ENCODE peak calls at places on chromosomes 2 and 18, in seven cellular contexts. G is left ventricle myocardium inferior, M is gastrocnemius medialis, R is K562, W is thoracic aorta, H is lung, Q is IMR-90. C is an unnamed sample. For H3K9me3, the result is how much of the 10 kb centered on the place peaks cover.

GRCh38 chr2:135817946-135818345 is 19.0 kb downstream of the LCT start:
- DNase-seq in G (no peak), M (no peak), R (no peak), W (no peak), H (no peak), Q (no peak), C (no peak)

GRCh38 chr2:74696758-74697327 is 42.8 kb downstream of the SEMA4F start:
- DNase-seq in G (no peak), M (no peak), R (no peak), W (no peak), H (no peak), Q (peak), C (no peak)

GRCh38 chr18:25648724-25649260 is 296.8 kb upstream of the ZNF521 start:
- DNase-seq in G (no peak), M (no peak), R (no peak), W (no peak), H (no peak), Q (peak), C (no peak)

GRCh38 chr2:219106251-219106650 is 45.5 kb upstream of the IHH start:
- DNase-seq in G (no peak), M (no peak), R (no peak), W (no peak), H (no peak), Q (no peak), C (no peak)

GRCh38 chr2:23386422-23387220 is 1.6 kb downstream of the KLHL29 start:
- DNase-seq in G (peak), M (no peak), R (no peak), W (no peak), H (no peak), Q (no peak), C (no peak)

GRCh38 chr2:67322361-67323001 is 74.7 kb upstream of the ETAA1 start:
- DNase-seq in G (peak), M (no peak), R (peak), W (peak), H (peak), Q (peak), C (no peak)

GRCh38 chr2:10469301-10469700 is 21.2 kb upstream of the ODC1 start:
- DNase-seq in G (no peak), M (no peak), R (no peak), W (no peak), H (no peak), Q (no peak), C (no peak)

GRCh38 chr2:158197940-158198339 is 96.3 kb downstream of the UPP2 start:
- DNase-seq in G (no peak), M (no peak), R (no peak), W (no peak), H (no peak), Q (no peak), C (no peak)

GRCh38 chr18:79900610-79901570 is 50.6 kb downstream of the SLC66A2 start:
- DNase-seq in G (no peak), M (no peak), R (no peak), W (no peak), H (peak), Q (no peak), C (no peak)
- H3K9me3 ChIP-seq in G (under half), M (under half), R (under half), W (under half), H (under half), Q (under half), C (under half)

GRCh38 chr2:28512607-28512965 is 16.7 kb downstream of the PLB1 start:
- DNase-seq in G (no peak), M (no peak), R (no peak), W (no peak), H (no peak), Q (no peak), C (no peak)

GRCh38 chr2:28510184-28510583 is 14.3 kb downstream of the PLB1 start:
- DNase-seq in G (peak), M (no peak), R (no peak), W (no peak), H (no peak), Q (no peak), C (no peak)

GRCh38 chr2:28507806-28508764 is 12.2 kb downstream of the PLB1 start:
- DNase-seq in G (no peak), M (no peak), R (peak), W (no peak), H (no peak), Q (peak), C (no peak)

GRCh38 chr2:28511871-28512606 is 16.2 kb downstream of the PLB1 start:
- DNase-seq in G (no peak), M (no peak), R (no peak), W (no peak), H (no peak), Q (no peak), C (no peak)

GRCh38 chr2:28509361-28509760 is 13.5 kb downstream of the PLB1 start:
- DNase-seq in G (no peak), M (no peak), R (no peak), W (no peak), H (no peak), Q (no peak), C (no peak)
- H3K27ac ChIP-seq in G (no peak), M (no peak), R (no peak), W (no peak), H (no peak), Q (no peak), C (no peak)

DNA sequence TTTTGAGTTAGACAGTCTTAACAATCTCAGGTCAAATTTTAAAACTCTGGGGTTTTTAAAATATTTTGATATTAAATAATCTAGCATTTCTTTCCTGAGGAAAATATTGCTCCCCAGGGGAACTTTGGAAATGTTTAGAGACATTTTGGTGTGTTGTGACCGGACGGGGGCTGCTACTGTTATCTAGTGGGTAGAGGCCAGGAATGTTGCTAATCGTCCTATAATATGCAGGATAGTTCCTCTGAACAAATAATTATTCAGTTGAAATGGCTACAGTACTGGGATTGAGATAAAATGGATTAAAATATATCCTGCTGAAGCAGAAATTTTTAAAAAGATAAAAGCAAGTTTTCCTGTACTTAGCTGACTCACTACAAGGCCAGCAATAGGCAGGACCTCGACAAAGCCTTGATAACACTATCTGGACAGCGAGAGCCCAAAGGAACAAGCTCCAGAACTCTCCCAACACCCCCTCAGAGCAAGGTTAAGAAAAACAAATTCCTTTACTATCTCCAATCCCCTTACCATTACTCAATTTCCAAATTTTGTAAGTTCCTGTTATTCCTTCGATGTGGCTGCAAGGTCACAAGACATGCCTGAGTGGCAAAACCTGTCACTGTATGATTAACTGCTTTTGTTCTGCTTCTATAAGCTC is 1407.4 kb downstream of the SUCLG1 start:
- DNase-seq in G (no peak), M (no peak), R (peak), W (no peak), H (no peak), Q (no peak), C (no peak)
- H3K9me3 ChIP-seq in G (under half), M (under half), R (under half), W (under half), H (under half), Q (under half), C (under half)

DNA sequence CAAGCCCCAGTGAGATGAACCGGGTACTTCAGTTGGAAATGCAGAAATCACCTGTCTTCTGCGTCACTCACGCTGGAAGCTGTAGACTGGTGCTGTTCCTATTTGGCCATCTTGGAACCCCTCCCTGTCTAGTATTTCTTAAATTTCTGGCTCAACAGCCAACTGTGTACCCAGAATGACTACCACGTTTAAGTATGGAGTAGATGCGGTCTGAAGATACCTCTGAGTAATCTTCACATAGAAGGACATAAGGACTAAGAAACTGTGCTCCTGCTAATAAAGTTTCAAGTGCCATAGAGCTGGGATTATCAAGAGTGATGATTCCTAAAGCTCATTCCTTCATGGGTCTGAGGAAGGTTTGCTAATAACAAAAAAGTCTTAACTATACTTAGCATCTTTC is 20.4 kb downstream of the TRAK2 start:
- DNase-seq in G (no peak), M (no peak), R (no peak), W (no peak), H (no peak), Q (no peak), C (no peak)
- H3K27ac ChIP-seq in G (peak), M (peak), R (no peak), W (peak), H (no peak), Q (no peak), C (peak)

GRCh38 chr18:29234751-29235150 is 1057.8 kb upstream of the CDH2 start:
- DNase-seq in G (no peak), M (no peak), R (no peak), W (no peak), H (no peak), Q (no peak), C (no peak)
- H3K9me3 ChIP-seq in G (under half), M (under half), R (under half), W (under half), H (under half), Q (under half), C (under half)

GRCh38 chr2:98175811-98176210 is 88.8 kb downstream of the VWA3B start:
- DNase-seq in G (no peak), M (no peak), R (peak), W (no peak), H (no peak), Q (no peak), C (no peak)

GRCh38 chr2:98185801-98186200 is 98.8 kb downstream of the VWA3B start:
- DNase-seq in G (no peak), M (no peak), R (no peak), W (no peak), H (no peak), Q (no peak), C (no peak)

DNA sequence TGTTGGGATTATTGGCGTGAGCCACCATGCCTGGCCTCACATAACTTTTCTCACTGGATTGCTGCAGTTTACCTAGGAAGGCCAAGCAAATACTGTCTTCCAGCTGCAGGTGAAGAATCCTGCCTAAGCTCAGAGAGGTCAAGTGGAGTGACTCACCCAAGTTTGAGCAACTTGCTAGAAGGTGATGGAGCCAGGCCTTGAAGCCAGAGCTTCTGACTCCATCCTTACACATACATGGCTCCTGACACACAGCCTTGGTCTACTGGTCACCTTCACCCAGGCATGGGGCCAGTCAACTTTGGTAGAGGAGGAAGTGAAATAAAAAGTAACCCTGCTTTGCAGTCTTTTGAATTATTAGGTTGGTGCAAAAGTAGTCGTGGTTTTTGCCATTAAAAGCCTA is 93.5 kb downstream of the VWA3B start:
- DNase-seq in G (no peak), M (no peak), R (no peak), W (no peak), H (no peak), Q (no peak), C (no peak)
- H3K27ac ChIP-seq in G (no peak), M (no peak), R (no peak), W (no peak), H (no peak), Q (no peak), C (no peak)

GRCh38 chr2:127379712-127380355 is 7.9 kb downstream of the MAP3K2 start:
- DNase-seq in G (no peak), M (no peak), R (no peak), W (no peak), H (no peak), Q (no peak), C (no peak)

GRCh38 chr2:127377262-127377661 is 10.5 kb downstream of the MAP3K2 start:
- DNase-seq in G (no peak), M (no peak), R (no peak), W (no peak), H (no peak), Q (peak), C (no peak)

GRCh38 chr2:127371037-127371436 is 16.7 kb downstream of the MAP3K2 start:
- DNase-seq in G (peak), M (peak), R (no peak), W (peak), H (no peak), Q (no peak), C (no peak)

GRCh38 chr2:127373362-127374083 is 14.3 kb downstream of the MAP3K2 start:
- DNase-seq in G (no peak), M (no peak), R (no peak), W (no peak), H (no peak), Q (no peak), C (no peak)

GRCh38 chr2:127376265-127376664 is 11.5 kb downstream of the MAP3K2 start:
- DNase-seq in G (no peak), M (no peak), R (no peak), W (no peak), H (no peak), Q (no peak), C (no peak)
- H3K9me3 ChIP-seq in G (under half), M (under half), R (under half), W (under half), H (under half), Q (under half), C (under half)

GRCh38 chr2:168718622-168719021 is 83.8 kb upstream of the NOSTRIN start:
- DNase-seq in G (no peak), M (no peak), R (no peak), W (no peak), H (no peak), Q (no peak), C (no peak)

GRCh38 chr2:168715849-168716248 is 86.6 kb upstream of the NOSTRIN start:
- DNase-seq in G (no peak), M (no peak), R (no peak), W (no peak), H (no peak), Q (no peak), C (no peak)

GRCh38 chr2:168716839-168717238 is 85.6 kb upstream of the NOSTRIN start:
- DNase-seq in G (no peak), M (no peak), R (no peak), W (no peak), H (no peak), Q (no peak), C (no peak)

GRCh38 chr2:168719446-168719845 is 83.0 kb upstream of the NOSTRIN start:
- DNase-seq in G (no peak), M (no peak), R (no peak), W (no peak), H (no peak), Q (no peak), C (no peak)

DNA sequence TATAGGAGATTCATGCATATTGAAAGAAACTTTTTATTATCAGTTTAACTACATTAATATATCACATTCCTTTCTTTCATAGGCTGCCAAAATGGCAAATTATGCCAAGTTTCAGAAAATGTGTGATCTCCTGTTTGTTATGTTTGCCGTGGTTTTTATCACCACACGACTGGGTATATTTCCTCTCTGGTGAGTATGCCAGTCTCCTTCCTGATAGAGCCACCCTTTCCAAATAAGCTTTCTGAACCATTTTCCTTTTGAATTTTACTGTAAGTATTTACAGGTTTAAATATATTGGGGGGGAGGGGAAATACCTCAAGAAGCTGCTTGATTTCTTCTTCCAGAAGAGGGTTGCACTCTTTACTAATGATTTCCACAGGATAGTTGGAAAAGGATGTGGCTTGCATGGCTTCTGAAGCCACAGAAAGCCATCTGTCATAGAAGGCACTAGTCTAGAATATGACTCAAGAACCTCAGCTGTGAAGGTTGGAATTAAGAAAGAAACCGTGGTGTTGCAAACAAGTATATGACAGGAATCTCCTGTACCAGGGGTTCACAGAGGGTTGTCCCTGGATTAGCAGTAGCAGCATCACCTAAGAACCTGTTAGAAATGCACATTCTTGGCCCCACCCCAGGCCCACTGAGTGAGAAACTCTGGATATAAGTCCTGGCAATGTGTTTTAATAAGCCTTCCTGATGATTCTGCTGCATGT is 84.5 kb upstream of the NOSTRIN start:
- DNase-seq in G (no peak), M (no peak), R (no peak), W (no peak), H (no peak), Q (no peak), C (no peak)
- H3K27ac ChIP-seq in G (no peak), M (no peak), R (no peak), W (no peak), H (no peak), Q (no peak), C (no peak)